ENCODE peak calls at places on chromosomes 1 and 21, in eight cellular contexts. One of them, this sample, is unnamed.

GRCh38 chr1:223887724-223888428 is 42.1 kb upstream of the TP53BP2 start:
- DNase-seq in head of caudate nucleus: no peak
- DNase-seq in AG08395: peak
- DNase-seq in endothelial cell: no peak
- DNase-seq in activated CD4-positive, alpha-beta T cell treated with anti-CD3 and anti-CD28 coated beads, Interleukin-2, amount 50 U/mL, for 4 hours: no peak
- DNase-seq in activated effector memory CD4-positive, alpha-beta T cell treated with anti-CD3 and anti-CD28 coated beads, Interleukin-2, amount 50 U/mL, for 16 hours: no peak
- DNase-seq in stimulated activated CD8-positive, alpha-beta memory T cell treated with anti-CD3 and anti-CD28 coated beads, Interleukin-12 subunit alpha, Interleukin-12 subunit beta, amount 100 ng/mL, for 4 hours: no peak
- DNase-seq in lung microvascular endothelial cell: peak
- DNase-seq in this sample: peak

GRCh38 chr1:26889580-26890466 is at the start of gene GPN2:
- DNase-seq in AG08395: peak
- DNase-seq in endothelial cell: peak
- DNase-seq in stimulated activated CD8-positive, alpha-beta memory T cell treated with anti-CD3 and anti-CD28 coated beads, Interleukin-12 subunit alpha, Interleukin-12 subunit beta, amount 100 ng/mL, for 4 hours: peak
- DNase-seq in lung microvascular endothelial cell: peak
- DNase-seq in head of caudate nucleus: peak
- DNase-seq in activated CD4-positive, alpha-beta T cell treated with anti-CD3 and anti-CD28 coated beads, Interleukin-2, amount 50 U/mL, for 4 hours: peak
- DNase-seq in activated effector memory CD4-positive, alpha-beta T cell treated with anti-CD3 and anti-CD28 coated beads, Interleukin-2, amount 50 U/mL, for 16 hours: peak
- DNase-seq in this sample: no peak

GRCh38 chr1:207857447-207857846 is 53.5 kb downstream of the CD34 start:
- DNase-seq in head of caudate nucleus: no peak
- DNase-seq in activated effector memory CD4-positive, alpha-beta T cell treated with anti-CD3 and anti-CD28 coated beads, Interleukin-2, amount 50 U/mL, for 16 hours: no peak
- DNase-seq in lung microvascular endothelial cell: no peak
- DNase-seq in stimulated activated CD8-positive, alpha-beta memory T cell treated with anti-CD3 and anti-CD28 coated beads, Interleukin-12 subunit alpha, Interleukin-12 subunit beta, amount 100 ng/mL, for 4 hours: no peak
- DNase-seq in AG08395: no peak
- DNase-seq in endothelial cell: no peak
- DNase-seq in activated CD4-positive, alpha-beta T cell treated with anti-CD3 and anti-CD28 coated beads, Interleukin-2, amount 50 U/mL, for 4 hours: no peak
- DNase-seq in this sample: no peak

GRCh38 chr21:36688324-36688723 is 10.6 kb upstream of the SIM2 start:
- DNase-seq in endothelial cell: no peak
- DNase-seq in head of caudate nucleus: no peak
- DNase-seq in activated CD4-positive, alpha-beta T cell treated with anti-CD3 and anti-CD28 coated beads, Interleukin-2, amount 50 U/mL, for 4 hours: no peak
- DNase-seq in lung microvascular endothelial cell: no peak
- DNase-seq in AG08395: no peak
- DNase-seq in activated effector memory CD4-positive, alpha-beta T cell treated with anti-CD3 and anti-CD28 coated beads, Interleukin-2, amount 50 U/mL, for 16 hours: no peak
- DNase-seq in stimulated activated CD8-positive, alpha-beta memory T cell treated with anti-CD3 and anti-CD28 coated beads, Interleukin-12 subunit alpha, Interleukin-12 subunit beta, amount 100 ng/mL, for 4 hours: no peak
- DNase-seq in this sample: no peak

GRCh38 chr1:156063997-156064285 is 3.0 kb downstream of the RAB25 start:
- DNase-seq in activated CD4-positive, alpha-beta T cell treated with anti-CD3 and anti-CD28 coated beads, Interleukin-2, amount 50 U/mL, for 4 hours: no peak
- DNase-seq in activated effector memory CD4-positive, alpha-beta T cell treated with anti-CD3 and anti-CD28 coated beads, Interleukin-2, amount 50 U/mL, for 16 hours: no peak
- DNase-seq in AG08395: no peak
- DNase-seq in lung microvascular endothelial cell: no peak
- DNase-seq in head of caudate nucleus: no peak
- DNase-seq in stimulated activated CD8-positive, alpha-beta memory T cell treated with anti-CD3 and anti-CD28 coated beads, Interleukin-12 subunit alpha, Interleukin-12 subunit beta, amount 100 ng/mL, for 4 hours: no peak
- DNase-seq in endothelial cell: no peak
- DNase-seq in this sample: no peak

GRCh38 chr1:198713081-198713480 is 74.2 kb downstream of the PTPRC start:
- DNase-seq in AG08395: peak
- DNase-seq in lung microvascular endothelial cell: no peak
- DNase-seq in endothelial cell: no peak
- DNase-seq in activated CD4-positive, alpha-beta T cell treated with anti-CD3 and anti-CD28 coated beads, Interleukin-2, amount 50 U/mL, for 4 hours: no peak
- DNase-seq in stimulated activated CD8-positive, alpha-beta memory T cell treated with anti-CD3 and anti-CD28 coated beads, Interleukin-12 subunit alpha, Interleukin-12 subunit beta, amount 100 ng/mL, for 4 hours: no peak
- DNase-seq in head of caudate nucleus: no peak
- DNase-seq in activated effector memory CD4-positive, alpha-beta T cell treated with anti-CD3 and anti-CD28 coated beads, Interleukin-2, amount 50 U/mL, for 16 hours: no peak
- DNase-seq in this sample: peak

GRCh38 chr1:47679301-47679751 is 241.5 kb downstream of the FOXD2 start:
- DNase-seq in activated effector memory CD4-positive, alpha-beta T cell treated with anti-CD3 and anti-CD28 coated beads, Interleukin-2, amount 50 U/mL, for 16 hours: no peak
- DNase-seq in AG08395: no peak
- DNase-seq in lung microvascular endothelial cell: no peak
- DNase-seq in stimulated activated CD8-positive, alpha-beta memory T cell treated with anti-CD3 and anti-CD28 coated beads, Interleukin-12 subunit alpha, Interleukin-12 subunit beta, amount 100 ng/mL, for 4 hours: no peak
- DNase-seq in activated CD4-positive, alpha-beta T cell treated with anti-CD3 and anti-CD28 coated beads, Interleukin-2, amount 50 U/mL, for 4 hours: no peak
- DNase-seq in endothelial cell: no peak
- DNase-seq in head of caudate nucleus: no peak
- DNase-seq in this sample: no peak

GRCh38 chr1:198619375-198620140 is 19.3 kb upstream of the PTPRC start:
- DNase-seq in activated CD4-positive, alpha-beta T cell treated with anti-CD3 and anti-CD28 coated beads, Interleukin-2, amount 50 U/mL, for 4 hours: no peak
- DNase-seq in lung microvascular endothelial cell: no peak
- DNase-seq in activated effector memory CD4-positive, alpha-beta T cell treated with anti-CD3 and anti-CD28 coated beads, Interleukin-2, amount 50 U/mL, for 16 hours: peak
- DNase-seq in AG08395: no peak
- DNase-seq in head of caudate nucleus: no peak
- DNase-seq in stimulated activated CD8-positive, alpha-beta memory T cell treated with anti-CD3 and anti-CD28 coated beads, Interleukin-12 subunit alpha, Interleukin-12 subunit beta, amount 100 ng/mL, for 4 hours: no peak
- DNase-seq in endothelial cell: no peak
- DNase-seq in this sample: no peak

GRCh38 chr1:29641921-29642320 is 405.6 kb downstream of the PTPRU start:
- DNase-seq in AG08395: no peak
- DNase-seq in endothelial cell: no peak
- DNase-seq in stimulated activated CD8-positive, alpha-beta memory T cell treated with anti-CD3 and anti-CD28 coated beads, Interleukin-12 subunit alpha, Interleukin-12 subunit beta, amount 100 ng/mL, for 4 hours: no peak
- DNase-seq in activated CD4-positive, alpha-beta T cell treated with anti-CD3 and anti-CD28 coated beads, Interleukin-2, amount 50 U/mL, for 4 hours: no peak
- DNase-seq in lung microvascular endothelial cell: no peak
- DNase-seq in activated effector memory CD4-positive, alpha-beta T cell treated with anti-CD3 and anti-CD28 coated beads, Interleukin-2, amount 50 U/mL, for 16 hours: no peak
- DNase-seq in head of caudate nucleus: no peak
- DNase-seq in this sample: no peak

GRCh38 chr1:71964188-71964587 is 318.2 kb downstream of the NEGR1 start:
- DNase-seq in stimulated activated CD8-positive, alpha-beta memory T cell treated with anti-CD3 and anti-CD28 coated beads, Interleukin-12 subunit alpha, Interleukin-12 subunit beta, amount 100 ng/mL, for 4 hours: no peak
- DNase-seq in activated effector memory CD4-positive, alpha-beta T cell treated with anti-CD3 and anti-CD28 coated beads, Interleukin-2, amount 50 U/mL, for 16 hours: no peak
- DNase-seq in endothelial cell: no peak
- DNase-seq in head of caudate nucleus: no peak
- DNase-seq in AG08395: no peak
- DNase-seq in activated CD4-positive, alpha-beta T cell treated with anti-CD3 and anti-CD28 coated beads, Interleukin-2, amount 50 U/mL, for 4 hours: no peak
- DNase-seq in lung microvascular endothelial cell: no peak
- DNase-seq in this sample: no peak

GRCh38 chr1:87474098-87474497 is 145.4 kb downstream of the LMO4 start:
- DNase-seq in endothelial cell: no peak
- DNase-seq in activated CD4-positive, alpha-beta T cell treated with anti-CD3 and anti-CD28 coated beads, Interleukin-2, amount 50 U/mL, for 4 hours: no peak
- DNase-seq in activated effector memory CD4-positive, alpha-beta T cell treated with anti-CD3 and anti-CD28 coated beads, Interleukin-2, amount 50 U/mL, for 16 hours: no peak
- DNase-seq in stimulated activated CD8-positive, alpha-beta memory T cell treated with anti-CD3 and anti-CD28 coated beads, Interleukin-12 subunit alpha, Interleukin-12 subunit beta, amount 100 ng/mL, for 4 hours: no peak
- DNase-seq in lung microvascular endothelial cell: no peak
- DNase-seq in head of caudate nucleus: no peak
- DNase-seq in AG08395: no peak
- DNase-seq in this sample: no peak

GRCh38 chr1:58779837-58780585 is 3.8 kb downstream of the JUN start:
- DNase-seq in AG08395: peak
- DNase-seq in lung microvascular endothelial cell: peak
- DNase-seq in stimulated activated CD8-positive, alpha-beta memory T cell treated with anti-CD3 and anti-CD28 coated beads, Interleukin-12 subunit alpha, Interleukin-12 subunit beta, amount 100 ng/mL, for 4 hours: no peak
- DNase-seq in activated effector memory CD4-positive, alpha-beta T cell treated with anti-CD3 and anti-CD28 coated beads, Interleukin-2, amount 50 U/mL, for 16 hours: no peak
- DNase-seq in head of caudate nucleus: no peak
- DNase-seq in activated CD4-positive, alpha-beta T cell treated with anti-CD3 and anti-CD28 coated beads, Interleukin-2, amount 50 U/mL, for 4 hours: no peak
- DNase-seq in endothelial cell: no peak
- DNase-seq in this sample: no peak

GRCh38 chr21:42376338-42376982 is 10.1 kb upstream of the TFF1 start:
- DNase-seq in stimulated activated CD8-positive, alpha-beta memory T cell treated with anti-CD3 and anti-CD28 coated beads, Interleukin-12 subunit alpha, Interleukin-12 subunit beta, amount 100 ng/mL, for 4 hours: no peak
- DNase-seq in activated CD4-positive, alpha-beta T cell treated with anti-CD3 and anti-CD28 coated beads, Interleukin-2, amount 50 U/mL, for 4 hours: no peak
- DNase-seq in head of caudate nucleus: no peak
- DNase-seq in activated effector memory CD4-positive, alpha-beta T cell treated with anti-CD3 and anti-CD28 coated beads, Interleukin-2, amount 50 U/mL, for 16 hours: no peak
- DNase-seq in endothelial cell: no peak
- DNase-seq in lung microvascular endothelial cell: no peak
- DNase-seq in AG08395: no peak
- DNase-seq in this sample: no peak

GRCh38 chr1:218931331-218931730 is 242.3 kb upstream of the LYPLAL1 start:
- DNase-seq in head of caudate nucleus: no peak
- DNase-seq in AG08395: no peak
- DNase-seq in stimulated activated CD8-positive, alpha-beta memory T cell treated with anti-CD3 and anti-CD28 coated beads, Interleukin-12 subunit alpha, Interleukin-12 subunit beta, amount 100 ng/mL, for 4 hours: no peak
- DNase-seq in endothelial cell: no peak
- DNase-seq in activated effector memory CD4-positive, alpha-beta T cell treated with anti-CD3 and anti-CD28 coated beads, Interleukin-2, amount 50 U/mL, for 16 hours: no peak
- DNase-seq in lung microvascular endothelial cell: peak
- DNase-seq in activated CD4-positive, alpha-beta T cell treated with anti-CD3 and anti-CD28 coated beads, Interleukin-2, amount 50 U/mL, for 4 hours: no peak
- DNase-seq in this sample: no peak

GRCh38 chr1:41418868-41419583 is 57.8 kb downstream of the FOXO6 start:
- DNase-seq in stimulated activated CD8-positive, alpha-beta memory T cell treated with anti-CD3 and anti-CD28 coated beads, Interleukin-12 subunit alpha, Interleukin-12 subunit beta, amount 100 ng/mL, for 4 hours: no peak
- DNase-seq in activated effector memory CD4-positive, alpha-beta T cell treated with anti-CD3 and anti-CD28 coated beads, Interleukin-2, amount 50 U/mL, for 16 hours: no peak
- DNase-seq in AG08395: peak
- DNase-seq in endothelial cell: no peak
- DNase-seq in activated CD4-positive, alpha-beta T cell treated with anti-CD3 and anti-CD28 coated beads, Interleukin-2, amount 50 U/mL, for 4 hours: no peak
- DNase-seq in lung microvascular endothelial cell: peak
- DNase-seq in head of caudate nucleus: no peak
- DNase-seq in this sample: peak

GRCh38 chr1:160774886-160775719 is 20.9 kb upstream of the LY9 start:
- DNase-seq in stimulated activated CD8-positive, alpha-beta memory T cell treated with anti-CD3 and anti-CD28 coated beads, Interleukin-12 subunit alpha, Interleukin-12 subunit beta, amount 100 ng/mL, for 4 hours: no peak
- DNase-seq in head of caudate nucleus: no peak
- DNase-seq in endothelial cell: no peak
- DNase-seq in activated effector memory CD4-positive, alpha-beta T cell treated with anti-CD3 and anti-CD28 coated beads, Interleukin-2, amount 50 U/mL, for 16 hours: no peak
- DNase-seq in activated CD4-positive, alpha-beta T cell treated with anti-CD3 and anti-CD28 coated beads, Interleukin-2, amount 50 U/mL, for 4 hours: no peak
- DNase-seq in lung microvascular endothelial cell: no peak
- DNase-seq in AG08395: no peak
- DNase-seq in this sample: no peak

GRCh38 chr1:28580706-28581530 is 11.1 kb upstream of the RAB42 start:
- DNase-seq in activated CD4-positive, alpha-beta T cell treated with anti-CD3 and anti-CD28 coated beads, Interleukin-2, amount 50 U/mL, for 4 hours: peak
- DNase-seq in activated effector memory CD4-positive, alpha-beta T cell treated with anti-CD3 and anti-CD28 coated beads, Interleukin-2, amount 50 U/mL, for 16 hours: peak
- DNase-seq in AG08395: peak
- DNase-seq in head of caudate nucleus: peak
- DNase-seq in endothelial cell: no peak
- DNase-seq in stimulated activated CD8-positive, alpha-beta memory T cell treated with anti-CD3 and anti-CD28 coated beads, Interleukin-12 subunit alpha, Interleukin-12 subunit beta, amount 100 ng/mL, for 4 hours: peak
- DNase-seq in lung microvascular endothelial cell: peak
- DNase-seq in this sample: no peak

GRCh38 chr1:15011160-15011559 is 142.4 kb upstream of the TMEM51 start:
- DNase-seq in activated effector memory CD4-positive, alpha-beta T cell treated with anti-CD3 and anti-CD28 coated beads, Interleukin-2, amount 50 U/mL, for 16 hours: no peak
- DNase-seq in endothelial cell: no peak
- DNase-seq in activated CD4-positive, alpha-beta T cell treated with anti-CD3 and anti-CD28 coated beads, Interleukin-2, amount 50 U/mL, for 4 hours: no peak
- DNase-seq in lung microvascular endothelial cell: no peak
- DNase-seq in head of caudate nucleus: no peak
- DNase-seq in stimulated activated CD8-positive, alpha-beta memory T cell treated with anti-CD3 and anti-CD28 coated beads, Interleukin-12 subunit alpha, Interleukin-12 subunit beta, amount 100 ng/mL, for 4 hours: no peak
- DNase-seq in AG08395: no peak
- DNase-seq in this sample: no peak

GRCh38 chr1:150142083-150142482 is 7.6 kb upstream of the PLEKHO1 start:
- DNase-seq in head of caudate nucleus: no peak
- DNase-seq in activated CD4-positive, alpha-beta T cell treated with anti-CD3 and anti-CD28 coated beads, Interleukin-2, amount 50 U/mL, for 4 hours: no peak
- DNase-seq in endothelial cell: no peak
- DNase-seq in stimulated activated CD8-positive, alpha-beta memory T cell treated with anti-CD3 and anti-CD28 coated beads, Interleukin-12 subunit alpha, Interleukin-12 subunit beta, amount 100 ng/mL, for 4 hours: no peak
- DNase-seq in activated effector memory CD4-positive, alpha-beta T cell treated with anti-CD3 and anti-CD28 coated beads, Interleukin-2, amount 50 U/mL, for 16 hours: no peak
- DNase-seq in AG08395: no peak
- DNase-seq in lung microvascular endothelial cell: peak
- DNase-seq in this sample: no peak

GRCh38 chr21:46227811-46228344 is 696 bp downstream of the LSS start:
- DNase-seq in activated effector memory CD4-positive, alpha-beta T cell treated with anti-CD3 and anti-CD28 coated beads, Interleukin-2, amount 50 U/mL, for 16 hours: peak
- DNase-seq in AG08395: no peak
- DNase-seq in stimulated activated CD8-positive, alpha-beta memory T cell treated with anti-CD3 and anti-CD28 coated beads, Interleukin-12 subunit alpha, Interleukin-12 subunit beta, amount 100 ng/mL, for 4 hours: no peak
- DNase-seq in head of caudate nucleus: no peak
- DNase-seq in endothelial cell: no peak
- DNase-seq in lung microvascular endothelial cell: no peak
- DNase-seq in activated CD4-positive, alpha-beta T cell treated with anti-CD3 and anti-CD28 coated beads, Interleukin-2, amount 50 U/mL, for 4 hours: no peak
- DNase-seq in this sample: no peak

GRCh38 chr1:151512326-151512725 is 1.1 kb downstream of the CGN start:
- DNase-seq in endothelial cell: no peak
- DNase-seq in activated CD4-positive, alpha-beta T cell treated with anti-CD3 and anti-CD28 coated beads, Interleukin-2, amount 50 U/mL, for 4 hours: no peak
- DNase-seq in AG08395: no peak
- DNase-seq in activated effector memory CD4-positive, alpha-beta T cell treated with anti-CD3 and anti-CD28 coated beads, Interleukin-2, amount 50 U/mL, for 16 hours: no peak
- DNase-seq in lung microvascular endothelial cell: no peak
- DNase-seq in stimulated activated CD8-positive, alpha-beta memory T cell treated with anti-CD3 and anti-CD28 coated beads, Interleukin-12 subunit alpha, Interleukin-12 subunit beta, amount 100 ng/mL, for 4 hours: no peak
- DNase-seq in head of caudate nucleus: no peak
- DNase-seq in this sample: no peak

GRCh38 chr1:226520640-226521355 is 27.8 kb upstream of the STUM start:
- DNase-seq in activated effector memory CD4-positive, alpha-beta T cell treated with anti-CD3 and anti-CD28 coated beads, Interleukin-2, amount 50 U/mL, for 16 hours: no peak
- DNase-seq in endothelial cell: no peak
- DNase-seq in lung microvascular endothelial cell: no peak
- DNase-seq in stimulated activated CD8-positive, alpha-beta memory T cell treated with anti-CD3 and anti-CD28 coated beads, Interleukin-12 subunit alpha, Interleukin-12 subunit beta, amount 100 ng/mL, for 4 hours: no peak
- DNase-seq in AG08395: no peak
- DNase-seq in head of caudate nucleus: no peak
- DNase-seq in activated CD4-positive, alpha-beta T cell treated with anti-CD3 and anti-CD28 coated beads, Interleukin-2, amount 50 U/mL, for 4 hours: no peak
- DNase-seq in this sample: no peak

GRCh38 chr1:244054924-244055263 is 3.8 kb downstream of the ZBTB18 start:
- DNase-seq in AG08395: no peak
- DNase-seq in endothelial cell: no peak
- DNase-seq in lung microvascular endothelial cell: no peak
- DNase-seq in activated CD4-positive, alpha-beta T cell treated with anti-CD3 and anti-CD28 coated beads, Interleukin-2, amount 50 U/mL, for 4 hours: no peak
- DNase-seq in stimulated activated CD8-positive, alpha-beta memory T cell treated with anti-CD3 and anti-CD28 coated beads, Interleukin-12 subunit alpha, Interleukin-12 subunit beta, amount 100 ng/mL, for 4 hours: no peak
- DNase-seq in activated effector memory CD4-positive, alpha-beta T cell treated with anti-CD3 and anti-CD28 coated beads, Interleukin-2, amount 50 U/mL, for 16 hours: no peak
- DNase-seq in head of caudate nucleus: no peak
- DNase-seq in this sample: no peak

GRCh38 chr1:159091547-159092397 is 15.2 kb upstream of the AIM2 start:
- DNase-seq in activated effector memory CD4-positive, alpha-beta T cell treated with anti-CD3 and anti-CD28 coated beads, Interleukin-2, amount 50 U/mL, for 16 hours: no peak
- DNase-seq in stimulated activated CD8-positive, alpha-beta memory T cell treated with anti-CD3 and anti-CD28 coated beads, Interleukin-12 subunit alpha, Interleukin-12 subunit beta, amount 100 ng/mL, for 4 hours: no peak
- DNase-seq in activated CD4-positive, alpha-beta T cell treated with anti-CD3 and anti-CD28 coated beads, Interleukin-2, amount 50 U/mL, for 4 hours: no peak
- DNase-seq in endothelial cell: no peak
- DNase-seq in head of caudate nucleus: no peak
- DNase-seq in AG08395: peak
- DNase-seq in lung microvascular endothelial cell: peak
- DNase-seq in this sample: peak

GRCh38 chr21:38917045-38917774 is 111.5 kb downstream of the ETS2 start:
- DNase-seq in endothelial cell: no peak
- DNase-seq in AG08395: no peak
- DNase-seq in stimulated activated CD8-positive, alpha-beta memory T cell treated with anti-CD3 and anti-CD28 coated beads, Interleukin-12 subunit alpha, Interleukin-12 subunit beta, amount 100 ng/mL, for 4 hours: no peak
- DNase-seq in activated CD4-positive, alpha-beta T cell treated with anti-CD3 and anti-CD28 coated beads, Interleukin-2, amount 50 U/mL, for 4 hours: no peak
- DNase-seq in lung microvascular endothelial cell: no peak
- DNase-seq in head of caudate nucleus: no peak
- DNase-seq in activated effector memory CD4-positive, alpha-beta T cell treated with anti-CD3 and anti-CD28 coated beads, Interleukin-2, amount 50 U/mL, for 16 hours: no peak
- DNase-seq in this sample: no peak

GRCh38 chr1:19967808-19968207 is 11.6 kb downstream of the PLA2G2A start:
- DNase-seq in activated CD4-positive, alpha-beta T cell treated with anti-CD3 and anti-CD28 coated beads, Interleukin-2, amount 50 U/mL, for 4 hours: no peak
- DNase-seq in lung microvascular endothelial cell: no peak
- DNase-seq in head of caudate nucleus: no peak
- DNase-seq in endothelial cell: no peak
- DNase-seq in activated effector memory CD4-positive, alpha-beta T cell treated with anti-CD3 and anti-CD28 coated beads, Interleukin-2, amount 50 U/mL, for 16 hours: no peak
- DNase-seq in AG08395: no peak
- DNase-seq in stimulated activated CD8-positive, alpha-beta memory T cell treated with anti-CD3 and anti-CD28 coated beads, Interleukin-12 subunit alpha, Interleukin-12 subunit beta, amount 100 ng/mL, for 4 hours: no peak
- DNase-seq in this sample: no peak

GRCh38 chr1:89966666-89967065 is 28.2 kb upstream of the ZNF326 start:
- DNase-seq in lung microvascular endothelial cell: peak
- DNase-seq in endothelial cell: no peak
- DNase-seq in head of caudate nucleus: peak
- DNase-seq in activated CD4-positive, alpha-beta T cell treated with anti-CD3 and anti-CD28 coated beads, Interleukin-2, amount 50 U/mL, for 4 hours: no peak
- DNase-seq in stimulated activated CD8-positive, alpha-beta memory T cell treated with anti-CD3 and anti-CD28 coated beads, Interleukin-12 subunit alpha, Interleukin-12 subunit beta, amount 100 ng/mL, for 4 hours: no peak
- DNase-seq in activated effector memory CD4-positive, alpha-beta T cell treated with anti-CD3 and anti-CD28 coated beads, Interleukin-2, amount 50 U/mL, for 16 hours: no peak
- DNase-seq in AG08395: no peak
- DNase-seq in this sample: no peak

GRCh38 chr1:844472-845026 is 79.2 kb upstream of the SAMD11 start:
- DNase-seq in activated effector memory CD4-positive, alpha-beta T cell treated with anti-CD3 and anti-CD28 coated beads, Interleukin-2, amount 50 U/mL, for 16 hours: peak
- DNase-seq in stimulated activated CD8-positive, alpha-beta memory T cell treated with anti-CD3 and anti-CD28 coated beads, Interleukin-12 subunit alpha, Interleukin-12 subunit beta, amount 100 ng/mL, for 4 hours: no peak
- DNase-seq in AG08395: no peak
- DNase-seq in activated CD4-positive, alpha-beta T cell treated with anti-CD3 and anti-CD28 coated beads, Interleukin-2, amount 50 U/mL, for 4 hours: no peak
- DNase-seq in endothelial cell: no peak
- DNase-seq in head of caudate nucleus: no peak
- DNase-seq in lung microvascular endothelial cell: no peak
- DNase-seq in this sample: no peak

GRCh38 chr1:55168353-55168752 is 46.8 kb downstream of the USP24 start:
- DNase-seq in activated effector memory CD4-positive, alpha-beta T cell treated with anti-CD3 and anti-CD28 coated beads, Interleukin-2, amount 50 U/mL, for 16 hours: no peak
- DNase-seq in stimulated activated CD8-positive, alpha-beta memory T cell treated with anti-CD3 and anti-CD28 coated beads, Interleukin-12 subunit alpha, Interleukin-12 subunit beta, amount 100 ng/mL, for 4 hours: no peak
- DNase-seq in endothelial cell: no peak
- DNase-seq in head of caudate nucleus: no peak
- DNase-seq in AG08395: no peak
- DNase-seq in activated CD4-positive, alpha-beta T cell treated with anti-CD3 and anti-CD28 coated beads, Interleukin-2, amount 50 U/mL, for 4 hours: no peak
- DNase-seq in lung microvascular endothelial cell: no peak
- DNase-seq in this sample: no peak

GRCh38 chr1:84721152-84721551 is 30.9 kb upstream of the SSX2IP start:
- DNase-seq in activated effector memory CD4-positive, alpha-beta T cell treated with anti-CD3 and anti-CD28 coated beads, Interleukin-2, amount 50 U/mL, for 16 hours: no peak
- DNase-seq in head of caudate nucleus: no peak
- DNase-seq in activated CD4-positive, alpha-beta T cell treated with anti-CD3 and anti-CD28 coated beads, Interleukin-2, amount 50 U/mL, for 4 hours: no peak
- DNase-seq in lung microvascular endothelial cell: no peak
- DNase-seq in endothelial cell: no peak
- DNase-seq in AG08395: peak
- DNase-seq in stimulated activated CD8-positive, alpha-beta memory T cell treated with anti-CD3 and anti-CD28 coated beads, Interleukin-12 subunit alpha, Interleukin-12 subunit beta, amount 100 ng/mL, for 4 hours: no peak
- DNase-seq in this sample: no peak

GRCh38 chr1:79052829-79053449 is 46.4 kb upstream of the ADGRL4 start:
- DNase-seq in activated effector memory CD4-positive, alpha-beta T cell treated with anti-CD3 and anti-CD28 coated beads, Interleukin-2, amount 50 U/mL, for 16 hours: no peak
- DNase-seq in endothelial cell: no peak
- DNase-seq in lung microvascular endothelial cell: peak
- DNase-seq in activated CD4-positive, alpha-beta T cell treated with anti-CD3 and anti-CD28 coated beads, Interleukin-2, amount 50 U/mL, for 4 hours: no peak
- DNase-seq in head of caudate nucleus: no peak
- DNase-seq in AG08395: no peak
- DNase-seq in stimulated activated CD8-positive, alpha-beta memory T cell treated with anti-CD3 and anti-CD28 coated beads, Interleukin-12 subunit alpha, Interleukin-12 subunit beta, amount 100 ng/mL, for 4 hours: no peak
- DNase-seq in this sample: no peak

GRCh38 chr21:42521384-42521783 is 7.7 kb downstream of the SLC37A1 start:
- DNase-seq in stimulated activated CD8-positive, alpha-beta memory T cell treated with anti-CD3 and anti-CD28 coated beads, Interleukin-12 subunit alpha, Interleukin-12 subunit beta, amount 100 ng/mL, for 4 hours: no peak
- DNase-seq in activated CD4-positive, alpha-beta T cell treated with anti-CD3 and anti-CD28 coated beads, Interleukin-2, amount 50 U/mL, for 4 hours: no peak
- DNase-seq in head of caudate nucleus: no peak
- DNase-seq in lung microvascular endothelial cell: no peak
- DNase-seq in activated effector memory CD4-positive, alpha-beta T cell treated with anti-CD3 and anti-CD28 coated beads, Interleukin-2, amount 50 U/mL, for 16 hours: peak
- DNase-seq in endothelial cell: no peak
- DNase-seq in AG08395: no peak
- DNase-seq in this sample: no peak

GRCh38 chr1:15765495-15766194 is 7.0 kb downstream of the FBLIM1 start:
- DNase-seq in activated CD4-positive, alpha-beta T cell treated with anti-CD3 and anti-CD28 coated beads, Interleukin-2, amount 50 U/mL, for 4 hours: no peak
- DNase-seq in endothelial cell: no peak
- DNase-seq in activated effector memory CD4-positive, alpha-beta T cell treated with anti-CD3 and anti-CD28 coated beads, Interleukin-2, amount 50 U/mL, for 16 hours: no peak
- DNase-seq in lung microvascular endothelial cell: no peak
- DNase-seq in head of caudate nucleus: no peak
- DNase-seq in stimulated activated CD8-positive, alpha-beta memory T cell treated with anti-CD3 and anti-CD28 coated beads, Interleukin-12 subunit alpha, Interleukin-12 subunit beta, amount 100 ng/mL, for 4 hours: no peak
- DNase-seq in AG08395: peak
- DNase-seq in this sample: peak

GRCh38 chr1:215526147-215526845 is 40.8 kb upstream of the KCTD3 start:
- DNase-seq in activated effector memory CD4-positive, alpha-beta T cell treated with anti-CD3 and anti-CD28 coated beads, Interleukin-2, amount 50 U/mL, for 16 hours: no peak
- DNase-seq in activated CD4-positive, alpha-beta T cell treated with anti-CD3 and anti-CD28 coated beads, Interleukin-2, amount 50 U/mL, for 4 hours: no peak
- DNase-seq in endothelial cell: no peak
- DNase-seq in stimulated activated CD8-positive, alpha-beta memory T cell treated with anti-CD3 and anti-CD28 coated beads, Interleukin-12 subunit alpha, Interleukin-12 subunit beta, amount 100 ng/mL, for 4 hours: no peak
- DNase-seq in lung microvascular endothelial cell: peak
- DNase-seq in AG08395: peak
- DNase-seq in head of caudate nucleus: no peak
- DNase-seq in this sample: peak